ENCODE peak calls at places on chromosomes 12 and 14, in seven cellular contexts. J, N, A, C, B, Z and I are unnamed samples.

GRCh38 chr12:99759467-99759866 is 111.9 kb downstream of the GARIN6 start:
- DNase-seq in J (no peak), N (no peak), A (no peak), C (no peak), B (no peak), Z (no peak), I (no peak)

GRCh38 chr12:104823985-104824441 is 134.1 kb downstream of the SLC41A2 start:
- DNase-seq in J (no peak), N (peak), A (no peak), C (no peak), B (no peak), Z (no peak), I (no peak)

GRCh38 chr12:2578191-2578590 is 216.6 kb upstream of the FKBP4 start:
- DNase-seq in J (no peak), N (no peak), A (no peak), C (no peak), B (no peak), Z (no peak), I (no peak)

GRCh38 chr12:104938371-104938770 is 19.7 kb downstream of the SLC41A2 start:
- DNase-seq in J (no peak), N (no peak), A (no peak), C (no peak), B (no peak), Z (no peak), I (peak)

GRCh38 chr12:109759076-109759420 is 45.4 kb downstream of the FAM222A start:
- DNase-seq in J (no peak), N (no peak), A (peak), C (no peak), B (no peak), Z (no peak), I (no peak)

GRCh38 chr12:94789510-94790225 is 139.3 kb upstream of the TMCC3 start:
- DNase-seq in J (no peak), N (no peak), A (peak), C (no peak), B (no peak), Z (no peak), I (no peak)

GRCh38 chr12:113149361-113150150 is at the start of gene CFAP73:
- DNase-seq in J (peak), N (peak), A (peak), C (peak), B (no peak), Z (peak), I (peak)

GRCh38 chr12:118103231-118103600 is 595 bp downstream of the VSIG10 start:
- DNase-seq in J (peak), N (peak), A (no peak), C (no peak), B (no peak), Z (no peak), I (peak)

DNA sequence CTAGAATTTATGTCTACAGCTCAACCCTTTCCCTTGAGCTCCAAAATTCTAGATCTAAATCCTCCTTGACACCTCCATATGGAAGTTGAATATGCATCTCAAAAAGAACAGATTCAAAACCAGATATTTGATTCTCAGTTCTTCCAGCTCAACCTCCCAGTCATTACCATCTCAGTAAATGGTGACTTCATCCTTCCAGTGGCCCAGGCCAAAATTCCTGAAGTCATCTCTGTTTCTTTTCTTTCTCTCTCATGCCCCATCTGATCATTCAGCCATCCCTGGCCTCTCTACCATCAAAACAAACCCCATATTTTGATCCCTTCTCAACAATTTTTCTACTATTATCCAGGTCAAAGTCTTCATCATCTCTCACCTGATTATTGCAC is 29.4 kb upstream of the LUM start:
- DNase-seq in J (no peak), N (no peak), A (no peak), C (no peak), B (no peak), Z (no peak), I (peak)
- TF ChIP-seq RAD21 in J (no peak), N (no peak), A (no peak), C (no peak), B (no peak), Z (no peak), I (no peak)

GRCh38 chr12:21429994-21430393 is 7.5 kb upstream of the PYROXD1 start:
- DNase-seq in J (no peak), N (no peak), A (no peak), C (no peak), B (no peak), Z (no peak), I (no peak)

GRCh38 chr12:21433525-21433924 is 3.9 kb upstream of the PYROXD1 start:
- DNase-seq in J (no peak), N (no peak), A (no peak), C (no peak), B (no peak), Z (no peak), I (no peak)

GRCh38 chr12:21428241-21428640 is 9.2 kb upstream of the PYROXD1 start:
- DNase-seq in J (no peak), N (no peak), A (no peak), C (no peak), B (no peak), Z (no peak), I (peak)
- TF ChIP-seq RFX5 in J (no peak), N (no peak), A (no peak), C (no peak), B (no peak), Z (no peak), I (no peak)

GRCh38 chr12:88298761-88299242 is 156.7 kb downstream of the TMTC3 start:
- DNase-seq in J (no peak), N (peak), A (no peak), C (no peak), B (peak), Z (no peak), I (peak)
- TF ChIP-seq RAD21 in J (no peak), N (no peak), A (no peak), C (no peak), B (no peak), Z (no peak), I (peak)

DNA sequence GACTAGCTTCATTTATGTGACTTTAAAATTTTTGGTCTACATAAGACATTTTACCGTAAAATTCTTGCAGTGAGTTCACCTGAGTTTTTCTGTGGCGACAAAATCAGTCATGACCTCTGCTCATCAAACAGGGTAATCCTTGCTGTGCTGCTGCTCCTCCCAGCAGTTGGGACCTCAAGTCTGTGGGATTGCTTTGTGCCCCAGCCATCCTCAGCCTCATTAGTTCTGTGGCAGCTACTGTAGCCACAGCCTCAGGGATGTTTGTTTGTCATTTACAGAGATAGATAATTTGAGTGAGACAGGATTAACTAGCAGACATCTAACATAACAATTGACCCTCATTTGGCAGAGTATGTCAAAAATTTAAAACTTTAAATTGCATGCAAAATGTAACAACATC is 357.0 kb downstream of the PCNX1 start:
- DNase-seq in J (no peak), N (no peak), A (no peak), C (no peak), B (no peak), Z (no peak), I (no peak)
- TF ChIP-seq RFX5 in J (no peak), N (no peak), A (no peak), C (no peak), B (no peak), Z (no peak), I (no peak)

GRCh38 chr14:43313719-43314118 is 1193.4 kb downstream of the FSCB start:
- DNase-seq in J (no peak), N (no peak), A (no peak), C (no peak), B (no peak), Z (no peak), I (no peak)
- TF ChIP-seq RAD21 in J (no peak), N (no peak), A (no peak), C (no peak), B (no peak), Z (no peak), I (no peak)

DNA sequence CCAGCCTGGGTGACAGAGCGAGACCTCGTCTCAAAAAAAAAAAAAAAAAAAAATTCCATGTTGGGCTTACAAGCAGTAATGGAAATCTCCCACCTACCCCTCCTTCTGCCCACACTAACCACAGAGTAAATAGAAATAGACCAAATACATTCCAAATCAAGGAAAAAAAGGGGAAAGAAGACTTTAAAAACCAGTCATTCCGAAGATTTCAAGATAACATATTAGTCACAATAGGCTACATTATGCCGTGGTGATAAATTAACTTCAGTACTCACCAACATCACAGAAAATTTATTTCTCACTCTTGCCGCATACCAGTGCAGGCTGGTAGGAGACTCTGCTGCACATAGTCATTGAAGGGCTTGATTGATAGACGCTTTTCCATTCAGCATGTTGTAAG is 15.5 kb upstream of the ETV6 start:
- DNase-seq in J (peak), N (no peak), A (no peak), C (no peak), B (no peak), Z (peak), I (no peak)
- TF ChIP-seq RFX5 in J (no peak), N (no peak), A (no peak), C (no peak), B (no peak), Z (no peak), I (no peak)